ENCODE peak calls at places on chromosomes 11 and 22, in six cellular contexts. One of them, this sample, is unnamed.

GRCh38 chr22:36413022-36413770 is 25.4 kb upstream of the MYH9 start:
- DNase-seq in AG09309: no peak
- DNase-seq in GM20000: no peak
- DNase-seq in NCI-H1436: no peak
- DNase-seq in GF-D8: no peak
- DNase-seq in WTC11: no peak
- DNase-seq in this sample: no peak

GRCh38 chr11:61375709-61376108 is 13.5 kb downstream of the TMEM138 start:
- DNase-seq in AG09309: no peak
- DNase-seq in GM20000: no peak
- DNase-seq in NCI-H1436: no peak
- DNase-seq in GF-D8: no peak
- DNase-seq in WTC11: no peak
- DNase-seq in this sample: no peak

GRCh38 chr22:19287889-19288288 is 3.6 kb downstream of the CLTCL1 start:
- DNase-seq in AG09309: peak; percentile 70
- DNase-seq in GM20000: no peak
- DNase-seq in NCI-H1436: no peak
- DNase-seq in GF-D8: no peak
- DNase-seq in WTC11: no peak
- DNase-seq in this sample: no peak

GRCh38 chr11:73331138-73331916 is 23.3 kb downstream of the ARHGEF17 start:
- DNase-seq in AG09309: no peak
- DNase-seq in GM20000: no peak
- DNase-seq in NCI-H1436: no peak
- DNase-seq in GF-D8: no peak
- DNase-seq in WTC11: peak; percentile 88
- DNase-seq in this sample: no peak

GRCh38 chr11:15955595-15955994 is 400.8 kb downstream of the SOX6 start:
- DNase-seq in AG09309: no peak
- DNase-seq in GM20000: no peak
- DNase-seq in NCI-H1436: no peak
- DNase-seq in GF-D8: no peak
- DNase-seq in WTC11: no peak
- DNase-seq in this sample: no peak

GRCh38 chr22:19430890-19431541 is 517 bp downstream of the HIRA start:
- DNase-seq in AG09309: no peak
- DNase-seq in GM20000: peak; percentile 38
- DNase-seq in NCI-H1436: no peak
- DNase-seq in GF-D8: no peak
- DNase-seq in WTC11: peak; percentile 42
- DNase-seq in this sample: no peak

GRCh38 chr11:122235615-122236014 is 119.6 kb upstream of the BLID start:
- DNase-seq in AG09309: peak; percentile 94
- DNase-seq in GM20000: no peak
- DNase-seq in NCI-H1436: no peak
- DNase-seq in GF-D8: no peak
- DNase-seq in WTC11: no peak
- DNase-seq in this sample: no peak

GRCh38 chr11:2663915-2664314 is 35.9 kb downstream of the KCNQ1OT1 start:
- DNase-seq in AG09309: no peak
- DNase-seq in GM20000: no peak
- DNase-seq in NCI-H1436: no peak
- DNase-seq in GF-D8: no peak
- DNase-seq in WTC11: no peak
- DNase-seq in this sample: no peak

GRCh38 chr22:41966225-41966606 is 3.0 kb upstream of the SEPTIN3 start:
- DNase-seq in AG09309: no peak
- DNase-seq in GM20000: no peak
- DNase-seq in NCI-H1436: no peak
- DNase-seq in GF-D8: no peak
- DNase-seq in WTC11: no peak
- DNase-seq in this sample: no peak

GRCh38 chr22:47795477-47796127 is 1033.2 kb downstream of the TBC1D22A start:
- DNase-seq in AG09309: no peak
- DNase-seq in GM20000: no peak
- DNase-seq in NCI-H1436: no peak
- DNase-seq in GF-D8: no peak
- DNase-seq in WTC11: no peak
- DNase-seq in this sample: no peak

GRCh38 chr11:10550503-10550902 is 9.5 kb upstream of the RNF141 start:
- DNase-seq in AG09309: peak; percentile 24
- DNase-seq in GM20000: no peak
- DNase-seq in NCI-H1436: no peak
- DNase-seq in GF-D8: no peak
- DNase-seq in WTC11: no peak
- DNase-seq in this sample: no peak

GRCh38 chr22:44452531-44453420 is 45.3 kb downstream of the RTL6 start:
- DNase-seq in AG09309: no peak
- DNase-seq in GM20000: no peak
- DNase-seq in NCI-H1436: no peak
- DNase-seq in GF-D8: no peak
- DNase-seq in WTC11: no peak
- DNase-seq in this sample: no peak

GRCh38 chr11:9880657-9881056 is 216.8 kb downstream of the SWAP70 start:
- DNase-seq in AG09309: no peak
- DNase-seq in GM20000: no peak
- DNase-seq in NCI-H1436: no peak
- DNase-seq in GF-D8: no peak
- DNase-seq in WTC11: no peak
- DNase-seq in this sample: no peak

GRCh38 chr11:124233376-124233775 is 7.5 kb upstream of the OR8G1 start:
- DNase-seq in AG09309: no peak
- DNase-seq in GM20000: no peak
- DNase-seq in NCI-H1436: no peak
- DNase-seq in GF-D8: no peak
- DNase-seq in WTC11: no peak
- DNase-seq in this sample: no peak

GRCh38 chr22:26778372-26778771 is 121.0 kb downstream of the MIAT start:
- DNase-seq in AG09309: no peak
- DNase-seq in GM20000: no peak
- DNase-seq in NCI-H1436: no peak
- DNase-seq in GF-D8: no peak
- DNase-seq in WTC11: no peak
- DNase-seq in this sample: no peak

GRCh38 chr11:62593434-62594044 is 2.2 kb upstream of the TUT1 start:
- DNase-seq in AG09309: no peak
- DNase-seq in GM20000: peak; percentile 59
- DNase-seq in NCI-H1436: peak; percentile 63
- DNase-seq in GF-D8: peak; percentile 61
- DNase-seq in WTC11: peak; percentile 89
- DNase-seq in this sample: peak; percentile 75

GRCh38 chr11:91178366-91178765 is 955.5 kb upstream of the CHORDC1 start:
- DNase-seq in AG09309: no peak
- DNase-seq in GM20000: no peak
- DNase-seq in NCI-H1436: no peak
- DNase-seq in GF-D8: no peak
- DNase-seq in WTC11: no peak
- DNase-seq in this sample: no peak

GRCh38 chr11:116835791-116836647 is 1.4 kb downstream of the APOA1 start:
- DNase-seq in AG09309: peak; percentile 80
- DNase-seq in GM20000: peak; percentile 91
- DNase-seq in NCI-H1436: peak; percentile 91
- DNase-seq in GF-D8: peak; percentile 99
- DNase-seq in WTC11: peak; percentile 88
- DNase-seq in this sample: peak; percentile 75

GRCh38 chr22:20052309-20053250 is 27.5 kb upstream of the DGCR8 start:
- DNase-seq in AG09309: no peak
- DNase-seq in GM20000: no peak
- DNase-seq in NCI-H1436: no peak
- DNase-seq in GF-D8: no peak
- DNase-seq in WTC11: no peak
- DNase-seq in this sample: no peak

GRCh38 chr11:73463359-73463758 is 87.2 kb downstream of the RELT start:
- DNase-seq in AG09309: peak; percentile 40
- DNase-seq in GM20000: no peak
- DNase-seq in NCI-H1436: no peak
- DNase-seq in GF-D8: no peak
- DNase-seq in WTC11: no peak
- DNase-seq in this sample: no peak

GRCh38 chr11:129861702-129862107 is 33.7 kb downstream of the NFRKB start:
- DNase-seq in AG09309: peak; percentile 88
- DNase-seq in GM20000: no peak
- DNase-seq in NCI-H1436: no peak
- DNase-seq in GF-D8: no peak
- DNase-seq in WTC11: peak; percentile 41
- DNase-seq in this sample: no peak

GRCh38 chr11:76620471-76620870 is 50.1 kb downstream of the LRRC32 start:
- DNase-seq in AG09309: peak; percentile 87
- DNase-seq in GM20000: no peak
- DNase-seq in NCI-H1436: no peak
- DNase-seq in GF-D8: no peak
- DNase-seq in WTC11: no peak
- DNase-seq in this sample: no peak

GRCh38 chr22:19708323-19709011 is 5.8 kb upstream of the SEPTIN5 start:
- DNase-seq in AG09309: no peak
- DNase-seq in GM20000: no peak
- DNase-seq in NCI-H1436: no peak
- DNase-seq in GF-D8: no peak
- DNase-seq in WTC11: peak; percentile 7
- DNase-seq in this sample: no peak

GRCh38 chr11:19777342-19778102 is 64.9 kb downstream of the NAV2 start:
- DNase-seq in AG09309: no peak
- DNase-seq in GM20000: peak; percentile 83
- DNase-seq in NCI-H1436: no peak
- DNase-seq in GF-D8: no peak
- DNase-seq in WTC11: no peak
- DNase-seq in this sample: no peak

GRCh38 chr11:64297722-64298358 is 2.3 kb upstream of the CATSPERZ start:
- DNase-seq in AG09309: no peak
- DNase-seq in GM20000: no peak
- DNase-seq in NCI-H1436: no peak
- DNase-seq in GF-D8: no peak
- DNase-seq in WTC11: no peak
- DNase-seq in this sample: no peak

GRCh38 chr22:21947040-21948014 is 5.3 kb downstream of the PPM1F start:
- DNase-seq in AG09309: no peak
- DNase-seq in GM20000: no peak
- DNase-seq in NCI-H1436: no peak
- DNase-seq in GF-D8: no peak
- DNase-seq in WTC11: peak; percentile 65
- DNase-seq in this sample: no peak

GRCh38 chr11:133386852-133387251 is 145.4 kb downstream of the OPCML start:
- DNase-seq in AG09309: no peak
- DNase-seq in GM20000: no peak
- DNase-seq in NCI-H1436: no peak
- DNase-seq in GF-D8: no peak
- DNase-seq in WTC11: no peak
- DNase-seq in this sample: no peak

GRCh38 chr11:46346886-46347636 is at the start of gene DGKZ:
- DNase-seq in AG09309: no peak
- DNase-seq in GM20000: peak; percentile 97
- DNase-seq in NCI-H1436: peak; percentile 79
- DNase-seq in GF-D8: peak; percentile 30
- DNase-seq in WTC11: peak; percentile 81
- DNase-seq in this sample: peak; percentile 95

GRCh38 chr11:107017104-107017432 is 1.2 kb downstream of the GUCY1A2 start:
- DNase-seq in AG09309: no peak
- DNase-seq in GM20000: peak; percentile 8
- DNase-seq in NCI-H1436: no peak
- DNase-seq in GF-D8: no peak
- DNase-seq in WTC11: no peak
- DNase-seq in this sample: no peak

GRCh38 chr11:1258401-1259075 is 35.7 kb downstream of the MUC5B start:
- DNase-seq in AG09309: no peak
- DNase-seq in GM20000: no peak
- DNase-seq in NCI-H1436: no peak
- DNase-seq in GF-D8: no peak
- DNase-seq in WTC11: no peak
- DNase-seq in this sample: no peak

GRCh38 chr11:114366331-114367243 is 33.7 kb downstream of the C11orf71 start:
- DNase-seq in AG09309: peak; percentile 29
- DNase-seq in GM20000: no peak
- DNase-seq in NCI-H1436: no peak
- DNase-seq in GF-D8: no peak
- DNase-seq in WTC11: no peak
- DNase-seq in this sample: no peak

GRCh38 chr11:118621071-118621815 is 13.8 kb downstream of the PHLDB1 start:
- DNase-seq in AG09309: no peak
- DNase-seq in GM20000: no peak
- DNase-seq in NCI-H1436: peak; percentile 79
- DNase-seq in GF-D8: no peak
- DNase-seq in WTC11: peak; percentile 90
- DNase-seq in this sample: no peak

GRCh38 chr11:11537372-11537771 is 84.4 kb downstream of the GALNT18 start:
- DNase-seq in AG09309: no peak
- DNase-seq in GM20000: no peak
- DNase-seq in NCI-H1436: no peak
- DNase-seq in GF-D8: no peak
- DNase-seq in WTC11: no peak
- DNase-seq in this sample: no peak

GRCh38 chr22:46574438-46574992 is 37.1 kb upstream of the CELSR1 start:
- DNase-seq in AG09309: no peak
- DNase-seq in GM20000: no peak
- DNase-seq in NCI-H1436: no peak
- DNase-seq in GF-D8: no peak
- DNase-seq in WTC11: no peak
- DNase-seq in this sample: no peak

GRCh38 chr22:38327396-38327795 is 10.2 kb upstream of the CSNK1E start:
- DNase-seq in AG09309: no peak
- DNase-seq in GM20000: no peak
- DNase-seq in NCI-H1436: no peak
- DNase-seq in GF-D8: no peak
- DNase-seq in WTC11: no peak
- DNase-seq in this sample: no peak